ENCODE peak calls at places on chromosomes 2 and 18, in eight cellular contexts. One of them, this sample, is unnamed. For H3K36me3, the result is how much of the 10 kb centered on the place peaks cover.

GRCh38 chr2:68103026-68103425 is 40.2 kb upstream of the C1D start:
- DNase-seq in psoas muscle: no peak
- DNase-seq in GM23248: peak
- DNase-seq in cardiac muscle cell: no peak
- DNase-seq in breast epithelium: no peak
- DNase-seq in astrocyte: peak
- DNase-seq in bronchial epithelial cell: no peak
- DNase-seq in CD8-positive, alpha-beta T cell: no peak
- DNase-seq in this sample: no peak

GRCh38 chr2:62197609-62198236 is 1.8 kb downstream of the B3GNT2 start:
- DNase-seq in bronchial epithelial cell: peak
- DNase-seq in cardiac muscle cell: peak
- DNase-seq in psoas muscle: peak
- DNase-seq in astrocyte: no peak
- DNase-seq in CD8-positive, alpha-beta T cell: no peak
- DNase-seq in breast epithelium: peak
- DNase-seq in GM23248: peak
- DNase-seq in this sample: peak

GRCh38 chr2:176652300-176653182 is 383.3 kb downstream of the MTX2 start:
- DNase-seq in GM23248: peak
- DNase-seq in cardiac muscle cell: peak
- DNase-seq in psoas muscle: no peak
- DNase-seq in bronchial epithelial cell: peak
- DNase-seq in breast epithelium: no peak
- DNase-seq in CD8-positive, alpha-beta T cell: peak
- DNase-seq in astrocyte: peak
- DNase-seq in this sample: no peak

GRCh38 chr18:59070181-59070912 is 69.3 kb upstream of the SEC11C start:
- DNase-seq in bronchial epithelial cell: peak
- DNase-seq in GM23248: peak
- DNase-seq in CD8-positive, alpha-beta T cell: peak
- DNase-seq in psoas muscle: peak
- DNase-seq in astrocyte: peak
- DNase-seq in breast epithelium: peak
- DNase-seq in cardiac muscle cell: peak
- DNase-seq in this sample: peak

GRCh38 chr18:49813321-49814146 is at the start of gene ACAA2:
- DNase-seq in breast epithelium: peak
- DNase-seq in bronchial epithelial cell: peak
- DNase-seq in cardiac muscle cell: peak
- DNase-seq in GM23248: peak
- DNase-seq in psoas muscle: peak
- DNase-seq in CD8-positive, alpha-beta T cell: peak
- DNase-seq in astrocyte: peak
- DNase-seq in this sample: peak

GRCh38 chr2:60230037-60230436 is 323.4 kb downstream of the BCL11A start:
- DNase-seq in psoas muscle: no peak
- DNase-seq in astrocyte: no peak
- DNase-seq in breast epithelium: no peak
- DNase-seq in cardiac muscle cell: no peak
- DNase-seq in bronchial epithelial cell: no peak
- DNase-seq in CD8-positive, alpha-beta T cell: no peak
- DNase-seq in GM23248: no peak
- DNase-seq in this sample: no peak

GRCh38 chr2:160140001-160140400 is 60.1 kb downstream of the ITGB6 start:
- DNase-seq in astrocyte: no peak
- DNase-seq in psoas muscle: no peak
- DNase-seq in cardiac muscle cell: no peak
- DNase-seq in bronchial epithelial cell: no peak
- DNase-seq in breast epithelium: no peak
- DNase-seq in GM23248: peak
- DNase-seq in CD8-positive, alpha-beta T cell: no peak
- DNase-seq in this sample: no peak

GRCh38 chr2:170892391-170892951 is 36.6 kb upstream of the GORASP2 start:
- DNase-seq in bronchial epithelial cell: no peak
- DNase-seq in cardiac muscle cell: no peak
- DNase-seq in astrocyte: no peak
- DNase-seq in psoas muscle: no peak
- DNase-seq in breast epithelium: no peak
- DNase-seq in CD8-positive, alpha-beta T cell: no peak
- DNase-seq in GM23248: no peak
- DNase-seq in this sample: no peak

GRCh38 chr2:176813526-176814179 is 398.9 kb upstream of the HNRNPA3 start:
- DNase-seq in breast epithelium: no peak
- DNase-seq in cardiac muscle cell: peak
- DNase-seq in astrocyte: no peak
- DNase-seq in GM23248: no peak
- DNase-seq in psoas muscle: no peak
- DNase-seq in CD8-positive, alpha-beta T cell: no peak
- DNase-seq in bronchial epithelial cell: no peak
- DNase-seq in this sample: no peak

GRCh38 chr18:58017267-58017666 is 26.8 kb upstream of the NEDD4L start:
- DNase-seq in psoas muscle: no peak
- DNase-seq in cardiac muscle cell: no peak
- DNase-seq in CD8-positive, alpha-beta T cell: no peak
- DNase-seq in breast epithelium: no peak
- DNase-seq in bronchial epithelial cell: no peak
- DNase-seq in GM23248: no peak
- DNase-seq in astrocyte: no peak
- DNase-seq in this sample: no peak

GRCh38 chr2:18169121-18169786 is 290.8 kb downstream of the KCNS3 start:
- DNase-seq in bronchial epithelial cell: peak
- DNase-seq in breast epithelium: no peak
- DNase-seq in psoas muscle: no peak
- DNase-seq in CD8-positive, alpha-beta T cell: no peak
- DNase-seq in cardiac muscle cell: no peak
- DNase-seq in astrocyte: no peak
- DNase-seq in GM23248: no peak
- DNase-seq in this sample: no peak

GRCh38 chr18:77339623-77340022 is 90.0 kb downstream of the GALR1 start:
- DNase-seq in GM23248: no peak
- DNase-seq in CD8-positive, alpha-beta T cell: no peak
- DNase-seq in bronchial epithelial cell: no peak
- DNase-seq in cardiac muscle cell: no peak
- DNase-seq in psoas muscle: peak
- DNase-seq in breast epithelium: no peak
- DNase-seq in astrocyte: no peak
- DNase-seq in this sample: no peak

GRCh38 chr2:25740810-25741381 is 67.5 kb upstream of the DTNB start:
- DNase-seq in astrocyte: peak
- DNase-seq in breast epithelium: no peak
- DNase-seq in CD8-positive, alpha-beta T cell: no peak
- DNase-seq in psoas muscle: no peak
- DNase-seq in bronchial epithelial cell: peak
- DNase-seq in cardiac muscle cell: no peak
- DNase-seq in GM23248: no peak
- DNase-seq in this sample: no peak

GRCh38 chr2:47266939-47267338 is 111.8 kb upstream of the STPG4 start:
- DNase-seq in CD8-positive, alpha-beta T cell: no peak
- DNase-seq in cardiac muscle cell: no peak
- DNase-seq in bronchial epithelial cell: no peak
- DNase-seq in astrocyte: no peak
- DNase-seq in GM23248: no peak
- DNase-seq in breast epithelium: no peak
- DNase-seq in psoas muscle: no peak
- DNase-seq in this sample: no peak

GRCh38 chr2:99862566-99862965 is 279.8 kb downstream of the AFF3 start:
- DNase-seq in GM23248: no peak
- DNase-seq in cardiac muscle cell: no peak
- DNase-seq in CD8-positive, alpha-beta T cell: no peak
- DNase-seq in bronchial epithelial cell: no peak
- DNase-seq in astrocyte: no peak
- DNase-seq in psoas muscle: no peak
- DNase-seq in breast epithelium: no peak
- DNase-seq in this sample: no peak

GRCh38 chr2:158712791-158713522 is 82.2 kb upstream of the DAPL1 start:
- DNase-seq in breast epithelium: no peak
- DNase-seq in bronchial epithelial cell: no peak
- DNase-seq in GM23248: no peak
- DNase-seq in psoas muscle: no peak
- DNase-seq in astrocyte: no peak
- DNase-seq in CD8-positive, alpha-beta T cell: no peak
- DNase-seq in cardiac muscle cell: no peak
- DNase-seq in this sample: no peak

GRCh38 chr2:23635666-23636340 is 250.8 kb downstream of the KLHL29 start:
- DNase-seq in bronchial epithelial cell: no peak
- DNase-seq in psoas muscle: peak
- DNase-seq in GM23248: no peak
- DNase-seq in CD8-positive, alpha-beta T cell: no peak
- DNase-seq in cardiac muscle cell: no peak
- DNase-seq in breast epithelium: no peak
- DNase-seq in astrocyte: no peak
- DNase-seq in this sample: peak

GRCh38 chr2:27724905-27725693 is 46.4 kb upstream of the MRPL33 start:
- DNase-seq in bronchial epithelial cell: no peak
- DNase-seq in breast epithelium: no peak
- DNase-seq in CD8-positive, alpha-beta T cell: no peak
- DNase-seq in GM23248: peak
- DNase-seq in cardiac muscle cell: no peak
- DNase-seq in astrocyte: peak
- DNase-seq in psoas muscle: no peak
- DNase-seq in this sample: no peak

GRCh38 chr2:213119061-213119809 is 32.2 kb downstream of the IKZF2 start:
- DNase-seq in CD8-positive, alpha-beta T cell: no peak
- DNase-seq in astrocyte: peak
- DNase-seq in breast epithelium: no peak
- DNase-seq in cardiac muscle cell: no peak
- DNase-seq in GM23248: peak
- DNase-seq in psoas muscle: no peak
- DNase-seq in bronchial epithelial cell: peak
- DNase-seq in this sample: no peak

GRCh38 chr18:7758764-7759163 is 191.6 kb downstream of the PTPRM start:
- DNase-seq in GM23248: no peak
- DNase-seq in astrocyte: no peak
- DNase-seq in psoas muscle: no peak
- DNase-seq in CD8-positive, alpha-beta T cell: no peak
- DNase-seq in breast epithelium: no peak
- DNase-seq in cardiac muscle cell: no peak
- DNase-seq in bronchial epithelial cell: no peak
- DNase-seq in this sample: no peak

GRCh38 chr2:86807462-86808275 is 17.0 kb upstream of the CD8A start:
- DNase-seq in CD8-positive, alpha-beta T cell: peak
- DNase-seq in psoas muscle: peak
- DNase-seq in cardiac muscle cell: peak
- DNase-seq in astrocyte: no peak
- DNase-seq in bronchial epithelial cell: peak
- DNase-seq in GM23248: peak
- DNase-seq in breast epithelium: no peak
- DNase-seq in this sample: peak

GRCh38 chr18:54205951-54206350 is 18.5 kb downstream of the MBD2 start:
- DNase-seq in astrocyte: peak
- DNase-seq in bronchial epithelial cell: no peak
- DNase-seq in GM23248: peak
- DNase-seq in CD8-positive, alpha-beta T cell: no peak
- DNase-seq in breast epithelium: no peak
- DNase-seq in psoas muscle: no peak
- DNase-seq in cardiac muscle cell: no peak
- DNase-seq in this sample: no peak
- H3K36me3 ChIP-seq in astrocyte: under half
- H3K36me3 ChIP-seq in bronchial epithelial cell: under half
- H3K36me3 ChIP-seq in GM23248: under half
- H3K36me3 ChIP-seq in CD8-positive, alpha-beta T cell: under half
- H3K36me3 ChIP-seq in breast epithelium: under half
- H3K36me3 ChIP-seq in psoas muscle: under half
- H3K36me3 ChIP-seq in cardiac muscle cell: under half
- H3K36me3 ChIP-seq in this sample: under half

DNA sequence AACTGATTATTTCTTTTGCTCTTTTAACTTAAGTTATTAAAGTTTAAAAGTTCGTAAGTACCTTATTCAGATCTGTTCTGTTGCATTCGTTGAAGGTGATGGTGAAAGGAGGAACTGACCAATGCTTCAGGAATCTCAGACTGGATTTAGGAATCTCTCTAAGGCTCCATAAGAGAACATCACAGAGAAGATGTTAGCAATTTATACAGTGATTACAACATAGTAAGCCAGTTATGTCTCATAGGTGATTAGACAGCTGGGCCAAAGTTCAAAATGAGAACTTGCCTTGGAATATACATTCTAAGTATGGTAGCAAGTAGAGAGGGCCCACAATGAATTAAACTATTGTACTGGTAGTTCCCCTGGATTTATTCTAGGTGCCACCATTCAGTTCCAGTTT is 3.2 kb downstream of the MARS2 start:
- DNase-seq in GM23248: peak
- DNase-seq in bronchial epithelial cell: peak
- DNase-seq in psoas muscle: no peak
- DNase-seq in CD8-positive, alpha-beta T cell: no peak
- DNase-seq in astrocyte: peak
- DNase-seq in cardiac muscle cell: no peak
- DNase-seq in breast epithelium: no peak
- DNase-seq in this sample: no peak
- H3K4me3 ChIP-seq in GM23248: peak
- H3K4me3 ChIP-seq in bronchial epithelial cell: no peak
- H3K4me3 ChIP-seq in psoas muscle: peak
- H3K4me3 ChIP-seq in CD8-positive, alpha-beta T cell: no peak
- H3K4me3 ChIP-seq in astrocyte: peak
- H3K4me3 ChIP-seq in cardiac muscle cell: peak
- H3K4me3 ChIP-seq in breast epithelium: peak
- H3K4me3 ChIP-seq in this sample: no peak

GRCh38 chr2:54566896-54567295 is 110.8 kb downstream of the SPTBN1 start:
- DNase-seq in CD8-positive, alpha-beta T cell: no peak
- DNase-seq in breast epithelium: no peak
- DNase-seq in cardiac muscle cell: no peak
- DNase-seq in psoas muscle: no peak
- DNase-seq in bronchial epithelial cell: no peak
- DNase-seq in GM23248: no peak
- DNase-seq in astrocyte: no peak
- DNase-seq in this sample: no peak
- H3K36me3 ChIP-seq in CD8-positive, alpha-beta T cell: under half
- H3K36me3 ChIP-seq in breast epithelium: under half
- H3K36me3 ChIP-seq in cardiac muscle cell: under half
- H3K36me3 ChIP-seq in psoas muscle: under half
- H3K36me3 ChIP-seq in bronchial epithelial cell: under half
- H3K36me3 ChIP-seq in GM23248: under half
- H3K36me3 ChIP-seq in astrocyte: under half
- H3K36me3 ChIP-seq in this sample: under half

DNA sequence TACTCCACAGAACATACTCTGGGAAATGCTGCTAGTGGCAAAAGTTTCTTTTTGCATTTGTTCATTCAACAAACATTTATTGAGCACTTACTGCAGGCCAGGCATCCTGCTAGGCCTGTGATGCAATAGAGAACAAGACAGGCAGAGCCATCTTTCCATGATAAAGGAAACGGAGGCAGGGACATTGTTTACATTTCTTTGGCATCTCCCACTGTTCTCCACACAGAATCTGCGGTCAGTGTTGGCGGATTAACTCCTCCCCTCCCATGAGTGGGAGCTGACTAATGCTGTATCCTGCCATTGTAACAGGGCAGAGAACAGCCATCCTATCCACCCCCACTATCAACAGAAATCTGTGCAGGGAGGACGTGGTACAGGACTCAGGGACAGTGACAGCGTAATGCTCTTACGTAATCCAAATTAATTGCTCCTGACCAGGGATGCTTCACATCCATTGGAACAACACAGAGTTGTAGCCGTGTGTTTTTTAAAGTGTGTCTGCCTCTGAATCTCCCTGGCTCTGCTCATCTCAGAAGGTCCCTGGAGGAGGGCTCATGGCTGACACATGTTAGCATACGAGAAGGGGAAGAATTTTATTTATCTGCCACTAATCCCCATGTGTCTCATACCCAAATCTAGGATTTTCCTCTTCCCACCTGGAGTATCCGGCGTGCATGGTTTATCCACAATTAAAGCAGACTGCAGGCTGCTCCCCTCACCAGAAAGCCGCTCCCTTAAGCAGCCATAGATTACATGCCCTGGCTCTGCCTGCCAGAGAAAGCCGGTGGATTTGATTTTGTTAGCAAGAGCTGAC is 32.3 kb downstream of the STEAP3 start:
- DNase-seq in astrocyte: peak
- DNase-seq in breast epithelium: no peak
- DNase-seq in bronchial epithelial cell: peak
- DNase-seq in GM23248: peak
- DNase-seq in psoas muscle: no peak
- DNase-seq in cardiac muscle cell: no peak
- DNase-seq in CD8-positive, alpha-beta T cell: no peak
- DNase-seq in this sample: no peak
- H3K4me3 ChIP-seq in astrocyte: no peak
- H3K4me3 ChIP-seq in breast epithelium: no peak
- H3K4me3 ChIP-seq in bronchial epithelial cell: no peak
- H3K4me3 ChIP-seq in GM23248: no peak
- H3K4me3 ChIP-seq in psoas muscle: no peak
- H3K4me3 ChIP-seq in cardiac muscle cell: no peak
- H3K4me3 ChIP-seq in CD8-positive, alpha-beta T cell: no peak
- H3K4me3 ChIP-seq in this sample: no peak